ENCODE peak calls at places on chromosomes 3 and 15, in five cellular contexts. D is heart left ventricle, B is stomach, Y is fibroblast of lung, N is choroid plexus epithelial cell. T is an unnamed sample.

GRCh38 chr3:48938156-48938555 is 19.5 kb downstream of the ARIH2 start:
- DNase-seq in D (no peak), B (no peak), Y (no peak), N (peak; percentile 30), T (no peak)

GRCh38 chr3:20141841-20142240 is 44.2 kb downstream of the SGO1 start:
- DNase-seq in D (peak; percentile 74), B (no peak), Y (peak; percentile 60), N (peak; percentile 64), T (no peak)

GRCh38 chr15:94576889-94577533 is 345.6 kb downstream of the MCTP2 start:
- DNase-seq in D (no peak), B (peak; percentile 31), Y (peak; percentile 5), N (peak; percentile 11), T (peak; percentile 42)

GRCh38 chr3:129605593-129606521 is 619 bp downstream of the PLXND1 start:
- DNase-seq in D (no peak), B (peak; percentile 50), Y (peak; percentile 47), N (peak; percentile 52), T (no peak)

GRCh38 chr3:33392703-33393125 is 47.5 kb downstream of the UBP1 start:
- DNase-seq in D (no peak), B (no peak), Y (peak; percentile 79), N (peak; percentile 76), T (no peak)

GRCh38 chr3:43505351-43505750 is 116.5 kb downstream of the ANO10 start:
- DNase-seq in D (no peak), B (no peak), Y (peak; percentile 61), N (peak; percentile 33), T (no peak)

GRCh38 chr3:190585771-190586630 is 72.1 kb downstream of the IL1RAP start:
- DNase-seq in D (no peak), B (no peak), Y (peak; percentile 94), N (peak; percentile 94), T (peak; percentile 16)

GRCh38 chr3:80696280-80696679 is 928.5 kb upstream of the ROBO1 start:
- DNase-seq in D (no peak), B (peak; percentile 60), Y (no peak), N (no peak), T (no peak)

GRCh38 chr15:91961357-91961756 is 107.8 kb downstream of the SLCO3A1 start:
- DNase-seq in D (no peak), B (no peak), Y (no peak), N (no peak), T (no peak)

GRCh38 chr15:92205255-92205739 is 188.4 kb upstream of the ST8SIA2 start:
- DNase-seq in D (no peak), B (no peak), Y (no peak), N (no peak), T (no peak)

GRCh38 chr15:80419546-80419945 is 15.4 kb downstream of the ARNT2 start:
- DNase-seq in D (no peak), B (no peak), Y (no peak), N (peak; percentile 61), T (no peak)

GRCh38 chr3:113214227-113214626 is 2.9 kb downstream of the BOC start:
- DNase-seq in D (no peak), B (no peak), Y (no peak), N (no peak), T (no peak)
- H3K4me3 ChIP-seq in D (no peak overlapping the region), B (no peak overlapping the region), Y (no peak overlapping the region), N (no peak overlapping the region), T (no peak overlapping the region)

DNA sequence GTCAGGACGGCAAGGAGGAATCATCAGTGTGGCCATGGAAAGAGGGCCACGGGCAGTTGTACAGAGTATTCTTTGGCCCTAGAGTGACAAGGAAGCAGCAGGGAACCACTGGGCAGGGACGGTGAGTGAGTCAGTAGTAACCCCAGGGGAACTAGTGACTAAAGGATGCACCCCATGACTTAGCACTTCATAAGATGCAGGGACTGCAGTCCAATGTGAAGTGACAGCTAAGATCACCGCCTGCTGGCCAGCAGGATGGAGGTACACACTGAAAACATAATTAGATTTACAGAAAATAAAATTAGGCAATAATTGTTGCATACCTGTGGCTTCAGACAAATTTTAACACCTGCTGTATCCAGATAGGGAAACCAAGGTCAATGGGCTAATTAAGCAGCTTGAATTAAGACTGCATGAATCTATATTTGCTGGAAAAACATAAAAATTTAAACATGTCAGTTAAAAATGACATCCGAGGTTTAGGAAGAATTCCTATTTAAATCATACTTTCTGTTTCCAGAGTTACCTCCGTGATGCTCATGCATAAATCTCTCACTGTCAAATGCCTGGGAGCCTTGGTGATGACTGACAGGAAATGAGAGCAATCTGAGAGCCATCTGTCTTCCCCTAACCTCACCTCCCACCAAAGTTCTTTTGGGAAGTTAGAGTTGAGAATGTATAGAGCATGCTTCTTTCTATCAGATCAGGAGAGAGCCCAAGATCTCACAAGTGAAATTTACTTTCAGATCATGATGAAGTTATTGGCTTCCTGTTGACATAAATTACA is 56.5 kb downstream of the DCLK3 start:
- DNase-seq in D (no peak), B (no peak), Y (peak; percentile 47), N (peak; percentile 59), T (peak; percentile 57)
- TF ChIP-seq CTCF in D (no peak), B (no peak), Y (peak; percentile 14), N (peak; percentile 51), T (peak; percentile 6)

GRCh38 chr3:52707585-52707984 is 1.7 kb downstream of the SPCS1 start:
- DNase-seq in D (no peak), B (no peak), Y (no peak), N (no peak), T (no peak)
- H3K4me3 ChIP-seq in D (no peak overlapping the region), B (no peak overlapping the region), Y (no peak overlapping the region), N (peak overlapping the region; percentile 100), T (peak overlapping the region; percentile 76)

GRCh38 chr3:13228584-13228983 is 155.4 kb upstream of the IQSEC1 start:
- DNase-seq in D (no peak), B (no peak), Y (no peak), N (no peak), T (no peak)

GRCh38 chr3:13233487-13234154 is 160.4 kb upstream of the IQSEC1 start:
- DNase-seq in D (no peak), B (no peak), Y (no peak), N (no peak), T (no peak)

GRCh38 chr3:13231781-13232515 is 158.7 kb upstream of the IQSEC1 start:
- DNase-seq in D (no peak), B (no peak), Y (no peak), N (no peak), T (no peak)

GRCh38 chr3:13227315-13228165 is 154.3 kb upstream of the IQSEC1 start:
- DNase-seq in D (no peak), B (no peak), Y (no peak), N (no peak), T (no peak)

GRCh38 chr3:13229291-13229949 is 156.2 kb upstream of the IQSEC1 start:
- DNase-seq in D (no peak), B (no peak), Y (peak; percentile 6), N (peak; percentile 31), T (no peak)
- TF ChIP-seq CTCF in D (peak; percentile 18), B (no peak), Y (peak; percentile 28), N (peak; percentile 52), T (peak; percentile 33)

GRCh38 chr3:157160652-157161480 is 919 bp upstream of the CCNL1 start:
- DNase-seq in D (peak; percentile 82), B (peak; percentile 89), Y (peak; percentile 96), N (peak; percentile 98), T (no peak)
- H3K4me3 ChIP-seq in D (peak overlapping the region; percentile 97), B (peak overlapping the region; percentile 99), Y (peak overlapping the region; percentile 76), N (peak overlapping the region; percentile 93), T (peak overlapping the region; percentile 75)

DNA sequence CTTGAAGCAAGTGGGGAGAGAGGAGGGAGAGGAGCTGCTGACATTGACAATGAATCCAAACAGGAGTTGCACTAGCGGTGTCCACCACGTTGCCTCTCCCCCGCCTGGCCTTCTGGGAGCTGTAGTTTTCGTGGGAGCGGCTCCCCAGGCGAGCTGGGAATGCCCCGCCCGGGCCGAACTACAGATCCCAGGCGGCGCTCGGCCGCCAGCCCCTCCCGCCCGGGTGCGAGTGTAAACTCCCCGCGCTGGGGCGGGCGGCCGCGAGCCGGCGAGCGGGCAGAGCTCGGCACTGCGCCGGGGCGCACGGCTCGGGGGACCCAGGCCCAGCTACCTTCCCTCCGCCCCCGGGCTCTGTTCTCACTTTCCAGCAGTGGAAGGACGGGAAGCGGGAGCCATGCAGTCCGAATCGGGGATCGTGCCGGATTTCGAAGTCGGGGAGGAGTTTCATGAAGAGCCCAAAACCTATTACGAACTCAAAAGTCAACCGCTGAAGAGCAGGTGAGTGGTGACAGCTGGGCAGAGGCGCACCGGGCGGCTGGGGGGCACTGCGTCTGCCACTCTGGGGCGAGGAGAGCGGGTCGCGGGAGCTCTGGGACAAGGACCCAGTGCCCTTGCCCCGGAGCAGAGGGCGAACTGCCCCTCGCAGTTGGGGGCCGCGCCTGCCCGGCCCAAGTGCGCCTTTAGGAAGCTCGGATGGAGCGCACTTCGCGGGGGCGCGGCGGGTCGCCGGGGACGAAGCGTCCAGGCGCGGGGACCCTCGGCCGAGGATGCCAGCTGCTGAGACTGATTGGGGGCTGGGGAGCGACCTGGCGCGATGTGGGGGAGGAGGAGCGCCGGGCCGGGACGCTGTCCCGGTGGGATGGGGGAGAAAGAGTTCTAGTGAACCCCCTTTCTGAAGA is at the start of gene MITF:
- DNase-seq in D (peak; percentile 95), B (peak; percentile 90), Y (peak; percentile 88), N (peak; percentile 94), T (peak; percentile 62)
- TF ChIP-seq CTCF in D (no peak), B (no peak), Y (no peak), N (no peak), T (no peak)